ENCODE peak calls at places on chromosomes 2 and 18, in four cellular contexts. P is DND-41, C is endodermal cell, U is left lung. K is an unnamed sample.

GRCh38 chr18:76765649-76766048 is 56.7 kb upstream of the ZNF236 start:
- DNase-seq in P (no peak), C (no peak), U (no peak), K (no peak)

GRCh38 chr2:196592331-196592911 is 47.1 kb upstream of the CCDC150 start:
- DNase-seq in P (peak; percentile 6), C (peak; percentile 87), U (no peak), K (no peak)

GRCh38 chr2:230658877-230659652 is 53.6 kb upstream of the CAB39 start:
- DNase-seq in P (peak; percentile 59), C (no peak), U (no peak), K (no peak)

GRCh38 chr2:10240161-10240681 is 62.5 kb upstream of the HPCAL1 start:
- DNase-seq in P (no peak), C (no peak), U (no peak), K (no peak)

GRCh38 chr2:18242716-18243115 is 317.7 kb downstream of the RDH14 start:
- DNase-seq in P (no peak), C (no peak), U (no peak), K (no peak)

GRCh38 chr18:22466608-22467390 is 49.1 kb upstream of the CTAGE1 start:
- DNase-seq in P (no peak), C (no peak), U (peak; percentile 53), K (no peak)

GRCh38 chr18:9413586-9413985 is 61.7 kb upstream of the RALBP1 start:
- DNase-seq in P (no peak), C (no peak), U (no peak), K (no peak)

GRCh38 chr2:133605031-133605773 is 36.9 kb upstream of the NCKAP5 start:
- DNase-seq in P (no peak), C (no peak), U (no peak), K (no peak)

GRCh38 chr2:67802296-67802695 is 260.5 kb downstream of the C1D start:
- DNase-seq in P (no peak), C (no peak), U (no peak), K (no peak)

GRCh38 chr2:241870611-241871537 is 1.3 kb downstream of the RTP5 start:
- DNase-seq in P (peak; percentile 85), C (no peak), U (no peak), K (no peak)

DNA sequence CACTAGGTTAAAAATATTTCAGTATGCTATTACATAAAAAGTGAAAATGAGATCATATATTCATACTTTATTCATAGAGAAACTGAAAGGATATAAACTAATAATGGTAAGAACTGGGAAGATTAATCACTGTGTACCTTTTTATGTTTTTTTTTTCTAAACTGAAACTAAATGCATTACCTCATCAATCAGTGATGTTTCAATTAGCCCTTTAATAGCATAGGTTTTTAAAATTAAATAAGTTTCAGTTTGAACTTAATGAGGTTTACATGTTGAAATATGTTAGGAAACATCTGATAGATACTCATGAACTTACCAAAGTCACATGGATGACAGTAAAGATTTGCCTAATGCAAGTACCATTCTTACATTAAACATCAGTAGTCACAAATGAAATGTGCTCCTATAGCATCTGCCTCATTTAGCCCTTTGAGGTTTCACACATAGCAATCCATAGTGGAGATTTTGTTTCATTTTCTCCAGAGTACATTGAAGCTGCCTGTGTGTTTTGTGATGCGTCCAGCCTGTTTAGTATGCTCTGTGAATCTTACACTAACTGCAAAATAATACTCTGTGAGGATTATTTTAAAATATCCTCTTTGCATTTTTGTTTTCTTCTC is 8.9 kb downstream of the MAPRE2 start:
- DNase-seq in P (no peak), C (no peak), U (no peak), K (no peak)
- H3K4me1 ChIP-seq in P (peaks cover 37% of the 10 kb centered on the region), C (no peaks in the 10 kb centered on the region), U (peaks cover 53% of the 10 kb centered on the region), K (peaks cover 12% of the 10 kb centered on the region)

GRCh38 chr18:43129946-43130523 is 14.6 kb upstream of the RIT2 start:
- DNase-seq in P (peak; percentile 12), C (no peak), U (no peak), K (no peak)
- H3K4me3 ChIP-seq in P (no peak overlapping the region), C (no peak overlapping the region), U (no peak overlapping the region), K (no peak overlapping the region)

GRCh38 chr2:98773169-98773568 is 42.2 kb upstream of the MGAT4A start:
- DNase-seq in P (no peak), C (no peak), U (no peak), K (no peak)

GRCh38 chr2:98777076-98777475 is 46.1 kb upstream of the MGAT4A start:
- DNase-seq in P (no peak), C (no peak), U (no peak), K (no peak)

GRCh38 chr2:98777710-98778109 is 46.8 kb upstream of the MGAT4A start:
- DNase-seq in P (no peak), C (no peak), U (no peak), K (no peak)

GRCh38 chr2:98773907-98774306 is 43.0 kb upstream of the MGAT4A start:
- DNase-seq in P (no peak), C (peak; percentile 54), U (no peak), K (no peak)

GRCh38 chr2:98775146-98775988 is 44.4 kb upstream of the MGAT4A start:
- DNase-seq in P (no peak), C (no peak), U (no peak), K (no peak)
- H3K27ac ChIP-seq in P (peak overlapping the region; percentile 13), C (no peak overlapping the region), U (no peak overlapping the region), K (peak overlapping the region; percentile 79)

DNA sequence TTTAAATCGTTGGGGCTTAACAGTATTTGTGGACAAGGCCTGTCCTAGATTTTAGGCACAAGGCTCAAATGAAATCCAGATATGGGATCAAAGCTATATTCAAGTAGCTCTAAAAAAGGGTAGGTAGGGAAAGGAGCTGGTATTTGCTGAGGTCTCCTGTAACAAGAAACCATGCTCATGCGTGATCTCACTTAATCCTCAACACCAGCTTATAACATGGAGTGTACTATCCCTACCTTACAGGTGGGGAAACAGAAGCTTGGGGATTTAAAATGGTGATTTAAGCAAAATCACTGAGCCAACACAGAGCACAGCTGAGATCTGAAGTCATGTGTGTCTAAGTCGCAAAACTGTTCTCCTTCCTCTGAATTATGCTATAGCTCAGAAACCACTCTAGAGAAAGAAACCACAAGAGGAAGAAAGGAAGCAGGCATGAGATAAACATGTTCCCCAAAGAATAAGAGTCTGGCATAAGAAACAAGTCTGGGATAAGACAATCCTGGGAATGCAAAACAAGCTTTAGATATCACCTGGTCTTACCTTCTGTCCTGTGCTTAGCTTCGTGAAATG is 43.1 kb downstream of the CYRIA start:
- DNase-seq in P (no peak), C (no peak), U (no peak), K (no peak)
- H3K4me1 ChIP-seq in P (peaks cover 25% of the 10 kb centered on the region), C (peaks cover 12% of the 10 kb centered on the region), U (peaks cover 89% of the 10 kb centered on the region), K (peaks cover 3% of the 10 kb centered on the region)

GRCh38 chr2:202588647-202589581 is 45.9 kb upstream of the FAM117B start:
- DNase-seq in P (peak; percentile 79), C (peak; percentile 91), U (peak; percentile 66), K (peak; percentile 29)
- H3K4me3 ChIP-seq in P (no peak overlapping the region), C (no peak overlapping the region), U (no peak overlapping the region), K (no peak overlapping the region)

DNA sequence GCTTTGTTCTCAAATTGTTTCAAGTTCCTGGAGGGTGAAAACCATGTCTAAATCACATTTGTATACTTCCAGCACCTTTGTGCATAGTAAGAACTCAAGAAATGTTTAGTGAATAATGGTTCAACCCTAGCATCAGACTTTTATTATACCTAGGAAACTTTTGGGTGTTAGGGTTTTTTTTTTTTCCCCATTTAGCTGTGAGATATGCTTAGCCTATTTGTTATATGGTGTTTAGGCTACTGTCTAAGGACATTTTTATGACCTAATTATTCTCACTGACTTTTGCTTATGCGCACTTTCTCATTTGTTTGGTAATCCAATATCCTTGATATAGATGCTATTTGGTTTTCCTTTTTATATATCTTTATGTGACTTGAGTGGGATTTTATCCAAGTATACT is 164.7 kb downstream of the PHLPP1 start:
- DNase-seq in P (no peak), C (no peak), U (no peak), K (no peak)
- H3K27ac ChIP-seq in P (no peak overlapping the region), C (no peak overlapping the region), U (no peak overlapping the region), K (no peak overlapping the region)